ENCODE peak calls at places on chromosomes 2 and 18, in four cellular contexts. I is endodermal cell, Q is HepG2, H is GM23248. F is an unnamed sample.

GRCh38 chr2:9364791-9365497 is 58.4 kb downstream of the ITGB1BP1 start:
- DNase-seq in I (peak; percentile 61), H (peak; percentile 26), Q (peak; percentile 79), F (no peak)

GRCh38 chr2:114614599-114614998 is 172.2 kb downstream of the DPP10 start:
- DNase-seq in Q (no peak), I (no peak), H (no peak), F (no peak)

GRCh38 chr2:731711-732110 is 54.5 kb upstream of the TMEM18 start:
- DNase-seq in H (no peak), I (no peak), Q (no peak), F (no peak)

GRCh38 chr2:54512183-54512582 is 56.1 kb downstream of the SPTBN1 start:
- DNase-seq in Q (no peak), H (no peak), I (no peak), F (no peak)

GRCh38 chr18:77103181-77103875 is 29.3 kb downstream of the MBP start:
- DNase-seq in I (no peak), Q (no peak), H (peak; percentile 63), F (no peak)

GRCh38 chr2:134522856-134523460 is 195.8 kb downstream of the TMEM163 start:
- DNase-seq in Q (no peak), H (no peak), I (no peak), F (no peak)

GRCh38 chr18:23994361-23994902 is 20.1 kb upstream of the TTC39C start:
- DNase-seq in Q (peak; percentile 52), H (peak; percentile 87), I (no peak), F (no peak)

GRCh38 chr2:183081908-183082307 is 3.4 kb downstream of the DUSP19 start:
- DNase-seq in I (no peak), Q (no peak), H (peak; percentile 79), F (no peak)

GRCh38 chr2:238761802-238762373 is 86.0 kb upstream of the TWIST2 start:
- DNase-seq in H (peak; percentile 60), Q (no peak), I (peak; percentile 84), F (no peak)

GRCh38 chr2:191846787-191847620 is at the start of gene CAVIN2:
- DNase-seq in H (peak; percentile 76), I (no peak), Q (peak; percentile 95), F (peak; percentile 71)

GRCh38 chr2:205337307-205337706 is 345.0 kb upstream of the NRP2 start:
- DNase-seq in H (no peak), Q (no peak), I (no peak), F (no peak)

GRCh38 chr2:241812730-241813079 is 3.7 kb downstream of the NEU4 start:
- DNase-seq in Q (no peak), H (no peak), I (no peak), F (no peak)

GRCh38 chr18:74115046-74115445 is 32.6 kb downstream of the FBXO15 start:
- DNase-seq in I (no peak), Q (no peak), H (peak; percentile 71), F (no peak)

GRCh38 chr18:74163019-74163656 is 14.8 kb downstream of the TIMM21 start:
- DNase-seq in Q (no peak), H (peak; percentile 20), I (no peak), F (no peak)

GRCh38 chr2:134718095-134718955 is 475 bp downstream of the TMEM163 start:
- DNase-seq in Q (no peak), I (peak; percentile 79), H (peak; percentile 10), F (no peak)

GRCh38 chr2:85768713-85769112 is 14.9 kb downstream of the ATOH8 start:
- DNase-seq in I (peak; percentile 77), H (peak; percentile 42), Q (no peak), F (no peak)

GRCh38 chr2:61645911-61646310 is 107.8 kb upstream of the XPO1 start:
- DNase-seq in Q (no peak), H (peak; percentile 90), I (no peak), F (no peak)

GRCh38 chr18:3578621-3579020 is 128.6 kb downstream of the TGIF1 start:
- DNase-seq in Q (no peak), H (no peak), I (no peak), F (no peak)

GRCh38 chr2:113182471-113183260 is 8.9 kb downstream of the PSD4 start:
- DNase-seq in Q (no peak), H (no peak), I (no peak), F (no peak)

GRCh38 chr2:46913471-46914381 is 1.9 kb downstream of the MCFD2 start:
- DNase-seq in H (peak; percentile 79), Q (peak; percentile 67), I (peak; percentile 61), F (no peak)

GRCh38 chr2:36562973-36563532 is 34.9 kb downstream of the FEZ2 start:
- DNase-seq in Q (peak; percentile 56), I (no peak), H (peak; percentile 73), F (no peak)

GRCh38 chr2:163471947-163472346 is 263.9 kb downstream of the FIGN start:
- DNase-seq in H (peak; percentile 36), I (peak; percentile 55), Q (peak; percentile 3), F (no peak)

GRCh38 chr2:179049546-179050311 is at the start of gene CCDC141:
- DNase-seq in H (no peak), I (no peak), Q (peak; percentile 32), F (no peak)

GRCh38 chr2:10424051-10424450 is 24.1 kb downstream of the ODC1 start:
- DNase-seq in I (peak; percentile 76), Q (no peak), H (peak; percentile 39), F (no peak)

GRCh38 chr2:172084734-172085459 is 410 bp upstream of the DLX1 start:
- DNase-seq in Q (peak; percentile 92), H (peak; percentile 99), I (peak; percentile 97), F (peak; percentile 86)

GRCh38 chr18:11976463-11976862 is 4.8 kb upstream of the IMPA2 start:
- DNase-seq in Q (no peak), H (no peak), I (no peak), F (no peak)

GRCh38 chr2:238698451-238699306 is 149.2 kb upstream of the TWIST2 start:
- DNase-seq in Q (no peak), I (peak; percentile 20), H (no peak), F (no peak)

GRCh38 chr2:136305517-136306192 is 187.7 kb upstream of the CXCR4 start:
- DNase-seq in Q (no peak), I (no peak), H (no peak), F (no peak)

GRCh38 chr18:78611869-78612268 is 367.7 kb upstream of the SALL3 start:
- DNase-seq in Q (no peak), I (peak; percentile 13), H (no peak), F (no peak)

GRCh38 chr2:176096243-176096985 is 3.2 kb upstream of the HOXD12 start:
- DNase-seq in H (peak; percentile 76), Q (no peak), I (no peak), F (no peak)

GRCh38 chr2:135798762-135799161 is 38.2 kb downstream of the LCT start:
- DNase-seq in I (no peak), Q (no peak), H (peak; percentile 30), F (no peak)

GRCh38 chr18:66226782-66227181 is 377.1 kb downstream of the CDH19 start:
- DNase-seq in Q (no peak), H (no peak), I (no peak), F (no peak)

GRCh38 chr2:127943186-127943585 is 57.4 kb upstream of the AMMECR1L start:
- DNase-seq in I (no peak), Q (no peak), H (peak; percentile 12), F (no peak)
- H3K36me3 ChIP-seq in I (peaks cover 67% of the 10 kb centered on the region), Q (peaks cover 66% of the 10 kb centered on the region), H (peaks cover 12% of the 10 kb centered on the region), F (peaks cover 74% of the 10 kb centered on the region)

DNA sequence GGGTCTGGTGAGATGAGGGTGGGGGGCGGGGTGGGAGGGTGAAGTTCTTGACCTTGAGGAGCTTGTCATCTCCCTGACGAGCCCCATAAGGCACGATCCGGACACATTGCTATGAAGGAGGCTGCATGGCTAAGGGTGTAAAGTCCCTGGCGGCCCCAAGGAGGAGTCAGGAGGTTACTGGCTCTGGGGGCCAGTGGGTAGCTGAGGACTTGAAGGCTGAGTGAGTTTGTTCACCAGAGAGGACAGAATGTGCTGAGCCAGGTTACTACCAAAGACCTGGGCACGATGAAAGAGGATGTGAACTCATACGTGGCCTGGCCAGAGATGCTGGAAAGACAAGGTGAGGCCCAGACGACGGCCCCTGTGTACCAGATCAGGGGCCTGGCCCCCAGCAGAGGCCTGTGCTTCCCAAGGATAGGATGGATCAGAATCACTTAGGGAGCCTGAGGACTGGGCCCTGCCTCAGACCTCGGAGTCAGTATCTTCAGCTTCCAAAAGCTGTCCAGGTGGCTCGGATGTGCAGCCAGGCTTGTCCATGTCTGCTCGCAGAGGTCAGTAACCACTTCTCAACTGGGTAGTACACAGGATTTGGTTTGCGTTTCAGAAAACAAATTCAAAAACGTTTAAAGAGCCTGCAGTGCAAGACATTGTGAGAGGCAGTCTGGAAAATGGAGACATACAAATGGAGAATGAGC is 110.9 kb downstream of the RNF144A start:
- DNase-seq in I (no peak), Q (no peak), H (no peak), F (no peak)
- H3K4me1 ChIP-seq in I (no peaks in the 10 kb centered on the region), Q (peaks cover 37% of the 10 kb centered on the region), H (peaks cover 8% of the 10 kb centered on the region), F (no peaks in the 10 kb centered on the region)

DNA sequence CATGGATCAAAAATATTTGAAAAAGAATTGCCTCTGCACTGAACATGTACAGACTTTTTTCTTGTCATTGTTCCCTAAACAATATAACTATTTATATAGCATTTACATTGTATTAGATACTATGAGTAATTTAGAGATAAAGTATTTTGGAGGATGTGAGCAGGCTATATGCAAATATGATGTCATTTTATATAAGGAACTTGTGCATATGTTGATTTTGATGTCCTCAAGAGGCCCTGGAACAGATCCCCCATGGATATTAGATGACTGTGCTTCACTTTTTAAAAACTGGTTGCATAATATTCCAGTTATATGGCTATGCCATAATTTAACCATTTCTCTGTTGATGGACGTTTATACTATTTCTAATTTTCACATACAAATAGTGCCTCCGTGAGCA is 16.5 kb downstream of the LCLAT1 start:
- DNase-seq in H (no peak), Q (no peak), I (no peak), F (no peak)
- H3K27ac ChIP-seq in H (no peak overlapping the region), Q (no peak overlapping the region), I (no peak overlapping the region), F (no peak overlapping the region)

GRCh38 chr2:131044078-131044756 is 49.0 kb downstream of the FAM168B start:
- DNase-seq in H (no peak), Q (no peak), I (peak; percentile 48), F (peak; percentile 50)

GRCh38 chr2:131044757-131045150 is 48.5 kb downstream of the FAM168B start:
- DNase-seq in I (no peak), Q (no peak), H (no peak), F (peak; percentile 54)

GRCh38 chr2:131046580-131047274 is 46.5 kb downstream of the FAM168B start:
- DNase-seq in I (no peak), Q (no peak), H (no peak), F (peak; percentile 50)

GRCh38 chr2:131045925-131046579 is 47.2 kb downstream of the FAM168B start:
- DNase-seq in I (peak; percentile 68), Q (no peak), H (no peak), F (peak; percentile 56)

GRCh38 chr2:131045286-131045924 is 47.9 kb downstream of the FAM168B start:
- DNase-seq in I (peak; percentile 56), Q (no peak), H (no peak), F (peak; percentile 66)
- H3K36me3 ChIP-seq in I (peaks cover 69% of the 10 kb centered on the region), Q (peaks cover 36% of the 10 kb centered on the region), H (peaks cover 20% of the 10 kb centered on the region), F (peaks cover 78% of the 10 kb centered on the region)

F was measured in suprapubic skin.